ENCODE peak calls at places on chromosomes 1 and 21, in eight cellular contexts. Z is type B pancreatic cell, D is fibroblast of the aortic adventitia, B is cardiac fibroblast, E is substantia nigra, G is foreskin fibroblast, V is Right ventricle myocardium superior, K is putamen. T is an unnamed sample.

GRCh38 chr1:162197615-162198497 is 128.4 kb downstream of the NOS1AP start:
- DNase-seq in Z (no peak), D (no peak), B (no peak), E (no peak), G (no peak), V (no peak), K (no peak), T (no peak)

GRCh38 chr1:8541961-8542521 is 224.1 kb downstream of the SLC45A1 start:
- DNase-seq in Z (no peak), D (peak; percentile 41), B (peak; percentile 77), E (no peak), G (no peak), V (no peak), K (no peak), T (no peak)

GRCh38 chr1:83318361-83318760 is 680.6 kb downstream of the TTLL7 start:
- DNase-seq in Z (no peak), D (no peak), B (no peak), E (no peak), G (peak; percentile 43), V (no peak), K (no peak), T (no peak)

GRCh38 chr1:158998781-158999161 is 10.9 kb upstream of the IFI16 start:
- DNase-seq in Z (no peak), D (peak; percentile 83), B (peak; percentile 73), E (peak; percentile 65), G (peak; percentile 73), V (peak; percentile 70), K (peak; percentile 76), T (peak; percentile 47)

GRCh38 chr21:45885597-45885929 is 96.0 kb upstream of the COL6A1 start:
- DNase-seq in Z (no peak), D (no peak), B (no peak), E (no peak), G (no peak), V (no peak), K (no peak), T (no peak)

GRCh38 chr21:46116846-46117585 is 19.1 kb downstream of the COL6A2 start:
- DNase-seq in Z (peak; percentile 66), D (peak; percentile 26), B (peak; percentile 29), E (no peak), G (peak; percentile 91), V (no peak), K (no peak), T (no peak)

GRCh38 chr1:218201601-218202000 is 83.5 kb upstream of the RRP15 start:
- DNase-seq in Z (no peak), D (no peak), B (no peak), E (no peak), G (no peak), V (no peak), K (no peak), T (no peak)

GRCh38 chr1:44283524-44284173 is 70.4 kb downstream of the DMAP1 start:
- DNase-seq in Z (no peak), D (no peak), B (no peak), E (no peak), G (no peak), V (no peak), K (no peak), T (no peak)

GRCh38 chr1:36211841-36212240 is 12.4 kb upstream of the THRAP3 start:
- DNase-seq in Z (no peak), D (no peak), B (no peak), E (no peak), G (no peak), V (no peak), K (no peak), T (no peak)

GRCh38 chr1:109254621-109255096 is 5.3 kb downstream of the CELSR2 start:
- DNase-seq in Z (no peak), D (no peak), B (no peak), E (no peak), G (no peak), V (peak; percentile 25), K (no peak), T (no peak)

GRCh38 chr1:21302747-21303715 is 12.8 kb upstream of the ECE1 start:
- DNase-seq in Z (no peak), D (peak; percentile 82), B (peak; percentile 81), E (no peak), G (peak; percentile 95), V (no peak), K (no peak), T (peak; percentile 73)

GRCh38 chr1:19703280-19703679 is 38.6 kb downstream of the HTR6 start:
- DNase-seq in Z (no peak), D (no peak), B (no peak), E (no peak), G (no peak), V (no peak), K (no peak), T (no peak)

GRCh38 chr1:229717774-229718173 is 91.7 kb downstream of the URB2 start:
- DNase-seq in Z (no peak), D (peak; percentile 25), B (peak; percentile 12), E (no peak), G (no peak), V (no peak), K (no peak), T (no peak)

GRCh38 chr1:29629814-29630516 is 393.6 kb downstream of the PTPRU start:
- DNase-seq in Z (no peak), D (no peak), B (no peak), E (no peak), G (no peak), V (no peak), K (no peak), T (peak; percentile 35)

GRCh38 chr1:157539568-157539967 is 12.7 kb downstream of the FCRL5 start:
- DNase-seq in Z (no peak), D (no peak), B (no peak), E (no peak), G (no peak), V (no peak), K (no peak), T (no peak)

GRCh38 chr21:42741056-42741455 is 87.6 kb downstream of the PDE9A start:
- DNase-seq in Z (no peak), D (no peak), B (no peak), E (no peak), G (no peak), V (no peak), K (no peak), T (no peak)

GRCh38 chr1:198175418-198176170 is 18.8 kb downstream of the NEK7 start:
- DNase-seq in Z (no peak), D (peak; percentile 64), B (peak; percentile 54), E (no peak), G (peak; percentile 55), V (no peak), K (no peak), T (no peak)

GRCh38 chr1:6302568-6302967 is 41.7 kb upstream of the GPR153 start:
- DNase-seq in Z (no peak), D (no peak), B (no peak), E (no peak), G (no peak), V (no peak), K (no peak), T (no peak)

GRCh38 chr1:150909585-150910185 is 16.5 kb upstream of the SETDB1 start:
- DNase-seq in Z (no peak), D (no peak), B (no peak), E (no peak), G (no peak), V (no peak), K (no peak), T (no peak)

GRCh38 chr1:118821801-118822200 is 166.3 kb downstream of the TBX15 start:
- DNase-seq in Z (no peak), D (peak; percentile 17), B (peak; percentile 5), E (no peak), G (peak; percentile 10), V (no peak), K (no peak), T (no peak)

GRCh38 chr1:9859252-9860014 is 35.7 kb upstream of the CLSTN1 start:
- DNase-seq in Z (no peak), D (peak; percentile 38), B (peak; percentile 51), E (no peak), G (no peak), V (no peak), K (no peak), T (no peak)

GRCh38 chr1:17825273-17826164 is 70.4 kb downstream of the ACTL8 start:
- DNase-seq in Z (no peak), D (no peak), B (no peak), E (no peak), G (no peak), V (no peak), K (no peak), T (peak; percentile 19)

GRCh38 chr1:26274801-26275425 is 5.0 kb upstream of the SH3BGRL3 start:
- DNase-seq in Z (no peak), D (no peak), B (peak; percentile 69), E (no peak), G (peak; percentile 55), V (peak; percentile 57), K (no peak), T (no peak)

GRCh38 chr1:20400341-20401177 is 85.5 kb downstream of the CAMK2N1 start:
- DNase-seq in Z (peak; percentile 56), D (no peak), B (no peak), E (no peak), G (peak; percentile 30), V (no peak), K (no peak), T (no peak)

GRCh38 chr1:248807067-248807737 is 18.5 kb downstream of the SH3BP5L start:
- DNase-seq in Z (no peak), D (peak; percentile 51), B (peak; percentile 57), E (peak; percentile 46), G (peak; percentile 68), V (peak; percentile 71), K (peak; percentile 60), T (peak; percentile 82)

GRCh38 chr1:60547821-60548220 is 474.3 kb upstream of the C1orf87 start:
- DNase-seq in Z (no peak), D (no peak), B (peak; percentile 8), E (no peak), G (no peak), V (no peak), K (peak; percentile 10), T (no peak)

GRCh38 chr1:228407118-228408040 is 744 bp upstream of the TRIM11 start:
- DNase-seq in Z (no peak), D (no peak), B (no peak), E (no peak), G (no peak), V (no peak), K (no peak), T (no peak)

T was measured in Peyer's patch.